ENCODE peak calls at places on chromosomes 11 and 22, in four cellular contexts. One of them, this sample, is unnamed.

GRCh38 chr11:14244926-14245325 is 114.1 kb downstream of the RRAS2 start:
- DNase-seq in H9: no peak
- DNase-seq in RWPE2: no peak
- DNase-seq in RWPE1: no peak
- DNase-seq in this sample: no peak

GRCh38 chr22:45597460-45598192 is 74.0 kb upstream of the ATXN10 start:
- DNase-seq in H9: no peak
- DNase-seq in RWPE2: no peak
- DNase-seq in RWPE1: no peak
- DNase-seq in this sample: no peak

GRCh38 chr11:106958506-106959248 is 59.6 kb downstream of the GUCY1A2 start:
- DNase-seq in H9: no peak
- DNase-seq in RWPE2: no peak
- DNase-seq in RWPE1: no peak
- DNase-seq in this sample: no peak

GRCh38 chr11:129268371-129268770 is 76.2 kb upstream of the ARHGAP32 start:
- DNase-seq in H9: no peak
- DNase-seq in RWPE2: no peak
- DNase-seq in RWPE1: no peak
- DNase-seq in this sample: no peak

GRCh38 chr11:118572914-118573550 is 823 bp downstream of the ARCN1 start:
- DNase-seq in H9: no peak
- DNase-seq in RWPE2: no peak
- DNase-seq in RWPE1: peak
- DNase-seq in this sample: no peak

GRCh38 chr11:90845126-90845525 is 622.3 kb upstream of the CHORDC1 start:
- DNase-seq in H9: no peak
- DNase-seq in RWPE2: no peak
- DNase-seq in RWPE1: no peak
- DNase-seq in this sample: no peak

GRCh38 chr11:79422866-79423265 is 18.0 kb downstream of the TENM4 start:
- DNase-seq in H9: no peak
- DNase-seq in RWPE2: no peak
- DNase-seq in RWPE1: no peak
- DNase-seq in this sample: no peak

GRCh38 chr11:114892381-114893197 is 214.3 kb downstream of the NXPE2 start:
- DNase-seq in H9: no peak
- DNase-seq in RWPE2: no peak
- DNase-seq in RWPE1: no peak
- DNase-seq in this sample: no peak

GRCh38 chr11:32148824-32149223 is 58.0 kb downstream of the RCN1 start:
- DNase-seq in H9: no peak
- DNase-seq in RWPE2: no peak
- DNase-seq in RWPE1: no peak
- DNase-seq in this sample: no peak

GRCh38 chr11:120499859-120500258 is 11.7 kb upstream of the GRIK4 start:
- DNase-seq in H9: no peak
- DNase-seq in RWPE2: no peak
- DNase-seq in RWPE1: no peak
- DNase-seq in this sample: no peak

GRCh38 chr22:43782448-43782847 is 29.7 kb downstream of the EFCAB6 start:
- DNase-seq in H9: no peak
- DNase-seq in RWPE2: no peak
- DNase-seq in RWPE1: no peak
- DNase-seq in this sample: no peak

GRCh38 chr11:79081441-79082124 is 359.2 kb downstream of the TENM4 start:
- DNase-seq in H9: no peak
- DNase-seq in RWPE2: no peak
- DNase-seq in RWPE1: no peak
- DNase-seq in this sample: no peak

GRCh38 chr11:120392299-120392698 is 56.1 kb downstream of the ARHGEF12 start:
- DNase-seq in H9: no peak
- DNase-seq in RWPE2: no peak
- DNase-seq in RWPE1: no peak
- DNase-seq in this sample: no peak

GRCh38 chr11:47917643-47918369 is 62.6 kb upstream of the PTPRJ start:
- DNase-seq in H9: peak
- DNase-seq in RWPE2: no peak
- DNase-seq in RWPE1: peak
- DNase-seq in this sample: peak

GRCh38 chr11:60871378-60872061 is 4.2 kb downstream of the ZP1 start:
- DNase-seq in H9: no peak
- DNase-seq in RWPE2: no peak
- DNase-seq in RWPE1: no peak
- DNase-seq in this sample: no peak

GRCh38 chr22:26348810-26349526 is 80.1 kb upstream of the ASPHD2 start:
- DNase-seq in H9: no peak
- DNase-seq in RWPE2: no peak
- DNase-seq in RWPE1: no peak
- DNase-seq in this sample: no peak

GRCh38 chr22:48404004-48404403 is 1423.7 kb downstream of the BRD1 start:
- DNase-seq in H9: no peak
- DNase-seq in RWPE2: no peak
- DNase-seq in RWPE1: no peak
- DNase-seq in this sample: no peak

GRCh38 chr11:16813141-16813540 is 74.7 kb downstream of the C11orf58 start:
- DNase-seq in H9: no peak
- DNase-seq in RWPE2: no peak
- DNase-seq in RWPE1: no peak
- DNase-seq in this sample: no peak

GRCh38 chr11:99803501-99803900 is 782.8 kb downstream of the CNTN5 start:
- DNase-seq in H9: no peak
- DNase-seq in RWPE2: no peak
- DNase-seq in RWPE1: no peak
- DNase-seq in this sample: no peak

GRCh38 chr11:16912607-16913006 is 101.6 kb downstream of the PLEKHA7 start:
- DNase-seq in H9: peak
- DNase-seq in RWPE2: no peak
- DNase-seq in RWPE1: no peak
- DNase-seq in this sample: no peak

GRCh38 chr22:50520826-50521453 is 4.5 kb downstream of the SCO2 start:
- DNase-seq in H9: no peak
- DNase-seq in RWPE2: no peak
- DNase-seq in RWPE1: no peak
- DNase-seq in this sample: peak

GRCh38 chr11:59053387-59053786 is 32.7 kb upstream of the GLYATL1B start:
- DNase-seq in H9: peak
- DNase-seq in RWPE2: no peak
- DNase-seq in RWPE1: no peak
- DNase-seq in this sample: no peak

GRCh38 chr11:68381716-68382115 is 69.3 kb downstream of the LRP5 start:
- DNase-seq in H9: no peak
- DNase-seq in RWPE2: no peak
- DNase-seq in RWPE1: no peak
- DNase-seq in this sample: no peak

GRCh38 chr11:19817265-19817851 is 104.7 kb downstream of the NAV2 start:
- DNase-seq in H9: peak
- DNase-seq in RWPE2: no peak
- DNase-seq in RWPE1: no peak
- DNase-seq in this sample: no peak

GRCh38 chr22:27792452-27793165 is 8.9 kb downstream of the MN1 start:
- DNase-seq in H9: no peak
- DNase-seq in RWPE2: no peak
- DNase-seq in RWPE1: no peak
- DNase-seq in this sample: peak

GRCh38 chr11:16749092-16749491 is 10.6 kb downstream of the C11orf58 start:
- DNase-seq in H9: no peak
- DNase-seq in RWPE2: no peak
- DNase-seq in RWPE1: no peak
- DNase-seq in this sample: no peak

GRCh38 chr22:24178021-24178431 is 3.3 kb upstream of the SUSD2 start:
- DNase-seq in H9: no peak
- DNase-seq in RWPE2: no peak
- DNase-seq in RWPE1: no peak
- DNase-seq in this sample: no peak

GRCh38 chr11:77470971-77471370 is 2.9 kb downstream of the PAK1 start:
- DNase-seq in H9: peak
- DNase-seq in RWPE2: no peak
- DNase-seq in RWPE1: no peak
- DNase-seq in this sample: no peak

GRCh38 chr22:31218565-31219262 is 6.6 kb downstream of the LIMK2 start:
- DNase-seq in H9: no peak
- DNase-seq in RWPE2: no peak
- DNase-seq in RWPE1: peak
- DNase-seq in this sample: no peak

GRCh38 chr22:31221084-31221483 is 9.0 kb downstream of the LIMK2 start:
- DNase-seq in H9: no peak
- DNase-seq in RWPE2: no peak
- DNase-seq in RWPE1: no peak
- DNase-seq in this sample: no peak

GRCh38 chr22:31212783-31213626 is 907 bp downstream of the LIMK2 start:
- DNase-seq in H9: no peak
- DNase-seq in RWPE2: no peak
- DNase-seq in RWPE1: no peak
- DNase-seq in this sample: no peak

GRCh38 chr22:31215018-31215535 is 3.0 kb downstream of the LIMK2 start:
- DNase-seq in H9: no peak
- DNase-seq in RWPE2: no peak
- DNase-seq in RWPE1: no peak
- DNase-seq in this sample: no peak

DNA sequence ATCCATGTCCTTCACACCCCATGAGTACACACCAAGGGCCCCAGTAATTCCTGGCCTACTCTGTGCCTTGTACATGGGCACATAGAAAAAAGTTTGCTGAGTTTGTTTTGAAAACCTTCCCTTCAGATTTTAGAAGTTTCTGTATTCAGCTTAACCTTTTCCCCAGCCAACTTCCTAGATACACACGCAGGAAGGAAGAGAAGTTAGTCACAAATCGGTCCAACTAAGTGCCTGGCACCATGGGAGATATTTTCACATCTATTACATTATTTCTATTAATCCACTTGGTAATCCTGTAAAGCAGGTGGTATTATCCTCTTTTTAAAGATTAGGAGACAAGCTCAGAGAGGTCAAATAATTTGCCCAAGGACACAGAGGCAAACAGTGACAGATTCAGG is 5.8 kb downstream of the LIMK2 start:
- DNase-seq in H9: no peak
- DNase-seq in RWPE2: no peak
- DNase-seq in RWPE1: no peak
- DNase-seq in this sample: no peak
- H3K27ac ChIP-seq in H9: no peak
- H3K27ac ChIP-seq in RWPE2: peak
- H3K27ac ChIP-seq in RWPE1: no peak
- H3K27ac ChIP-seq in this sample: peak

GRCh38 chr11:898160-898517 is 12.5 kb downstream of the CHID1 start:
- DNase-seq in H9: peak
- DNase-seq in RWPE2: no peak
- DNase-seq in RWPE1: peak
- DNase-seq in this sample: no peak
- TF ChIP-seq CTCF in H9: peak
- TF ChIP-seq CTCF in RWPE2: peak
- TF ChIP-seq CTCF in RWPE1: peak
- TF ChIP-seq CTCF in this sample: no peak

GRCh38 chr11:72349616-72350218 is 84.6 kb downstream of the CLPB start:
- DNase-seq in H9: no peak
- DNase-seq in RWPE2: no peak
- DNase-seq in RWPE1: no peak
- DNase-seq in this sample: no peak

GRCh38 chr11:72348250-72348649 is 86.1 kb downstream of the CLPB start:
- DNase-seq in H9: no peak
- DNase-seq in RWPE2: no peak
- DNase-seq in RWPE1: no peak
- DNase-seq in this sample: no peak

GRCh38 chr11:72352859-72353551 is 81.3 kb downstream of the CLPB start:
- DNase-seq in H9: peak
- DNase-seq in RWPE2: no peak
- DNase-seq in RWPE1: no peak
- DNase-seq in this sample: no peak

GRCh38 chr11:72349053-72349452 is 85.3 kb downstream of the CLPB start:
- DNase-seq in H9: no peak
- DNase-seq in RWPE2: no peak
- DNase-seq in RWPE1: no peak
- DNase-seq in this sample: no peak

GRCh38 chr11:72350752-72351151 is 83.6 kb downstream of the CLPB start:
- DNase-seq in H9: no peak
- DNase-seq in RWPE2: no peak
- DNase-seq in RWPE1: no peak
- DNase-seq in this sample: no peak
- H3K27ac ChIP-seq in H9: no peak
- H3K27ac ChIP-seq in RWPE2: no peak
- H3K27ac ChIP-seq in RWPE1: no peak
- H3K27ac ChIP-seq in this sample: no peak

DNA sequence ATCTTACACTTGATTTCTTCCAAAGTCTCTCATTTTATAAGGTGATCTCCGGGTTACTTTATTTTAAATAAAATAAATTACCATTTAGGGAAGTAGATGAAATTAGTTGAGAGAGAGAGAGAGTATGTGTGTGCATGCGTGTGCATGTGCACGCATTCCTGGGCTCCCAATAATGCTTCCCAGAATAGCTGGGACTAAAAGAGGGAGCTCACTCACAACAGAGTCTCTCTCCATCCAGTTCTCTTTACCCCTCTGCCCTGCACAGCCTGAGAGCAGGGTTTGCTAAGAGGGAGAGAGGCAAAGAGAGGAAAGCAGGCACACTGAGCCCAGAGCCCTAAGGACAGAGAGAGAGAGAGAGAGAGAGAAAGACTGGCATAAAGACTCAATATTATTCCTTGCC is 11.3 kb upstream of the TRIM44 start:
- DNase-seq in H9: no peak
- DNase-seq in RWPE2: no peak
- DNase-seq in RWPE1: no peak
- DNase-seq in this sample: no peak
- TF ChIP-seq CTCF in H9: no peak
- TF ChIP-seq CTCF in RWPE2: no peak
- TF ChIP-seq CTCF in RWPE1: no peak
- TF ChIP-seq CTCF in this sample: no peak

This sample was measured in coronary artery.